ENCODE peak calls at places on chromosomes 2 and 18, in four cellular contexts. W, X, K and C are unnamed samples.

GRCh38 chr2:158125756-158126498 is 24.3 kb downstream of the UPP2 start:
- DNase-seq in X (no peak), K (no peak), W (no peak), C (no peak)

GRCh38 chr2:234368861-234369261 is 128.0 kb downstream of the ARL4C start:
- DNase-seq in W (no peak), K (no peak), X (peak), C (no peak)

GRCh38 chr2:218028562-218029348 is 26.0 kb upstream of the TNS1 start:
- DNase-seq in W (no peak), X (no peak), K (no peak), C (no peak)

GRCh38 chr2:159093496-159093895 is 125.1 kb downstream of the TANC1 start:
- DNase-seq in X (no peak), W (no peak), K (no peak), C (no peak)

GRCh38 chr2:121071058-121071504 is 213.9 kb downstream of the TFCP2L1 start:
- DNase-seq in X (no peak), K (peak), W (peak), C (no peak)

GRCh38 chr2:104164721-104165252 is 689.1 kb upstream of the POU3F3 start:
- DNase-seq in X (no peak), W (peak), K (no peak), C (no peak)

GRCh38 chr18:34251919-34252318 is 27.2 kb upstream of the NOL4 start:
- DNase-seq in X (no peak), K (no peak), W (no peak), C (no peak)

GRCh38 chr2:43511199-43511598 is 84.6 kb downstream of the THADA start:
- DNase-seq in K (no peak), W (no peak), X (no peak), C (no peak)

GRCh38 chr2:75108937-75109482 is 90.3 kb downstream of the TACR1 start:
- DNase-seq in K (no peak), W (no peak), X (no peak), C (no peak)

GRCh38 chr2:29226808-29227207 is 111.6 kb downstream of the CLIP4 start:
- DNase-seq in W (peak), X (no peak), K (no peak), C (no peak)

GRCh38 chr2:129923265-129924141 is 56.0 kb upstream of the RAB6C start:
- DNase-seq in W (peak), K (peak), X (peak), C (no peak)

GRCh38 chr2:18991177-18992168 is 366.9 kb downstream of the OSR1 start:
- DNase-seq in X (peak), W (no peak), K (no peak), C (no peak)

GRCh38 chr2:100650151-100650550 is 87.4 kb downstream of the PDCL3 start:
- DNase-seq in X (no peak), W (no peak), K (no peak), C (peak)

GRCh38 chr2:218853766-218854165 is 5.8 kb upstream of the WNT6 start:
- DNase-seq in W (no peak), X (peak), K (no peak), C (no peak)

GRCh38 chr2:174535757-174536703 is 49.2 kb upstream of the GPR155 start:
- DNase-seq in K (no peak), X (no peak), W (no peak), C (no peak)